ENCODE peak calls at places on chromosomes 3 and 15, in four cellular contexts. Y, A, D and S are unnamed samples.

GRCh38 chr3:117036259-117036799 is 326.8 kb downstream of the TUSC7 start:
- DNase-seq in Y (no peak), A (no peak), D (peak; percentile 83), S (no peak)

GRCh38 chr3:60610441-60611112 is 640.7 kb downstream of the FHIT start:
- DNase-seq in D (peak; percentile 65), Y (no peak), A (no peak), S (no peak)

GRCh38 chr3:17707813-17708543 is 34.5 kb downstream of the TBC1D5 start:
- DNase-seq in Y (no peak), D (no peak), A (no peak), S (no peak)

GRCh38 chr3:138875754-138876664 is 41.3 kb upstream of the PIK3CB start:
- DNase-seq in Y (no peak), D (peak; percentile 57), A (no peak), S (no peak)

GRCh38 chr15:31217067-31217466 is 109.6 kb upstream of the KLF13 start:
- DNase-seq in D (no peak), Y (no peak), A (no peak), S (no peak)

GRCh38 chr3:18988619-18989229 is 159.6 kb upstream of the KCNH8 start:
- DNase-seq in A (no peak), D (peak; percentile 2), Y (peak; percentile 61), S (peak; percentile 31)

GRCh38 chr3:77150028-77150427 is 110.1 kb downstream of the ROBO2 start:
- DNase-seq in D (no peak), A (no peak), Y (no peak), S (peak; percentile 71)

GRCh38 chr3:177284383-177284881 is 87.2 kb upstream of the TBL1XR1 start:
- DNase-seq in D (peak; percentile 74), A (peak; percentile 4), Y (peak; percentile 48), S (no peak)

GRCh38 chr3:38725726-38726410 is 76.4 kb upstream of the SCN5A start:
- DNase-seq in A (no peak), Y (no peak), D (peak; percentile 69), S (no peak)